ENCODE peak calls at places on chromosomes 5 and 9, in nine cellular contexts. One of them, this sample, is unnamed.

GRCh38 chr9:137417161-137418021 is 5.6 kb downstream of the EXD3 start:
- DNase-seq in IMR-90: no peak
- DNase-seq in ovary: no peak
- DNase-seq in HCT116: no peak
- DNase-seq in heart left ventricle: peak
- DNase-seq in Peyer's patch: no peak
- DNase-seq in GM12891: no peak
- DNase-seq in breast epithelium: no peak
- DNase-seq in K562: no peak
- DNase-seq in this sample: no peak

GRCh38 chr5:80207832-80208231 is 48.0 kb downstream of the SERINC5 start:
- DNase-seq in HCT116: no peak
- DNase-seq in breast epithelium: no peak
- DNase-seq in Peyer's patch: no peak
- DNase-seq in GM12891: no peak
- DNase-seq in heart left ventricle: no peak
- DNase-seq in K562: no peak
- DNase-seq in ovary: no peak
- DNase-seq in IMR-90: no peak
- DNase-seq in this sample: no peak

GRCh38 chr9:126157409-126157808 is 169.2 kb upstream of the MVB12B start:
- DNase-seq in breast epithelium: no peak
- DNase-seq in ovary: no peak
- DNase-seq in IMR-90: no peak
- DNase-seq in heart left ventricle: no peak
- DNase-seq in Peyer's patch: no peak
- DNase-seq in K562: no peak
- DNase-seq in HCT116: no peak
- DNase-seq in GM12891: no peak
- DNase-seq in this sample: no peak

GRCh38 chr9:13113751-13114150 is 165.7 kb downstream of the MPDZ start:
- DNase-seq in HCT116: no peak
- DNase-seq in Peyer's patch: no peak
- DNase-seq in ovary: no peak
- DNase-seq in IMR-90: peak
- DNase-seq in GM12891: no peak
- DNase-seq in K562: no peak
- DNase-seq in heart left ventricle: no peak
- DNase-seq in breast epithelium: no peak
- DNase-seq in this sample: no peak

GRCh38 chr5:139474815-139475791 is 4.3 kb downstream of the SMIM33 start:
- DNase-seq in GM12891: no peak
- DNase-seq in K562: peak
- DNase-seq in heart left ventricle: peak
- DNase-seq in HCT116: no peak
- DNase-seq in Peyer's patch: peak
- DNase-seq in IMR-90: peak
- DNase-seq in ovary: peak
- DNase-seq in breast epithelium: no peak
- DNase-seq in this sample: no peak

GRCh38 chr5:117209479-117209878 is 634.9 kb upstream of the SEMA6A start:
- DNase-seq in ovary: no peak
- DNase-seq in heart left ventricle: no peak
- DNase-seq in HCT116: no peak
- DNase-seq in breast epithelium: no peak
- DNase-seq in GM12891: no peak
- DNase-seq in Peyer's patch: no peak
- DNase-seq in IMR-90: no peak
- DNase-seq in K562: no peak
- DNase-seq in this sample: no peak

GRCh38 chr9:89625721-89626687 is 21.2 kb downstream of the GADD45G start:
- DNase-seq in HCT116: no peak
- DNase-seq in K562: no peak
- DNase-seq in ovary: no peak
- DNase-seq in breast epithelium: no peak
- DNase-seq in Peyer's patch: no peak
- DNase-seq in GM12891: no peak
- DNase-seq in heart left ventricle: no peak
- DNase-seq in IMR-90: no peak
- DNase-seq in this sample: no peak

GRCh38 chr5:16617272-16617973 is 626 bp upstream of the RETREG1 start:
- DNase-seq in HCT116: no peak
- DNase-seq in IMR-90: no peak
- DNase-seq in Peyer's patch: peak
- DNase-seq in K562: no peak
- DNase-seq in heart left ventricle: peak
- DNase-seq in breast epithelium: no peak
- DNase-seq in GM12891: no peak
- DNase-seq in ovary: no peak
- DNase-seq in this sample: no peak

GRCh38 chr9:76456202-76456926 is 2.6 kb upstream of the GCNT1 start:
- DNase-seq in ovary: no peak
- DNase-seq in IMR-90: peak
- DNase-seq in Peyer's patch: peak
- DNase-seq in HCT116: no peak
- DNase-seq in breast epithelium: no peak
- DNase-seq in K562: peak
- DNase-seq in heart left ventricle: no peak
- DNase-seq in GM12891: no peak
- DNase-seq in this sample: peak

GRCh38 chr5:96661841-96662724 is at the start of gene CAST:
- DNase-seq in GM12891: peak
- DNase-seq in HCT116: peak
- DNase-seq in heart left ventricle: peak
- DNase-seq in ovary: peak
- DNase-seq in K562: peak
- DNase-seq in IMR-90: peak
- DNase-seq in Peyer's patch: peak
- DNase-seq in breast epithelium: peak
- DNase-seq in this sample: peak

GRCh38 chr5:96664669-96665068 is 2.5 kb downstream of the CAST start:
- DNase-seq in IMR-90: no peak
- DNase-seq in breast epithelium: no peak
- DNase-seq in GM12891: no peak
- DNase-seq in Peyer's patch: no peak
- DNase-seq in heart left ventricle: no peak
- DNase-seq in K562: no peak
- DNase-seq in HCT116: no peak
- DNase-seq in ovary: no peak
- DNase-seq in this sample: no peak

GRCh38 chr5:96661101-96661840 is 905 bp upstream of the CAST start:
- DNase-seq in ovary: peak
- DNase-seq in Peyer's patch: peak
- DNase-seq in heart left ventricle: no peak
- DNase-seq in HCT116: no peak
- DNase-seq in IMR-90: peak
- DNase-seq in K562: no peak
- DNase-seq in GM12891: peak
- DNase-seq in breast epithelium: no peak
- DNase-seq in this sample: no peak

GRCh38 chr5:96663608-96664007 is 1.4 kb downstream of the CAST start:
- DNase-seq in heart left ventricle: no peak
- DNase-seq in IMR-90: no peak
- DNase-seq in Peyer's patch: no peak
- DNase-seq in HCT116: no peak
- DNase-seq in GM12891: no peak
- DNase-seq in K562: no peak
- DNase-seq in breast epithelium: no peak
- DNase-seq in ovary: peak
- DNase-seq in this sample: no peak

GRCh38 chr5:96662725-96663513 is 743 bp downstream of the CAST start:
- DNase-seq in breast epithelium: peak
- DNase-seq in IMR-90: peak
- DNase-seq in Peyer's patch: peak
- DNase-seq in GM12891: peak
- DNase-seq in HCT116: peak
- DNase-seq in heart left ventricle: peak
- DNase-seq in ovary: peak
- DNase-seq in K562: peak
- DNase-seq in this sample: peak
- TF ChIP-seq POLR2A in breast epithelium: peak
- TF ChIP-seq POLR2A in IMR-90: peak
- TF ChIP-seq POLR2A in Peyer's patch: peak
- TF ChIP-seq POLR2A in GM12891: no peak
- TF ChIP-seq POLR2A in HCT116: no peak
- TF ChIP-seq POLR2A in heart left ventricle: peak
- TF ChIP-seq POLR2A in ovary: peak
- TF ChIP-seq POLR2A in K562: no peak
- TF ChIP-seq POLR2A in this sample: peak

GRCh38 chr5:129094924-129095797 is 612 bp downstream of the ISOC1 start:
- DNase-seq in K562: peak
- DNase-seq in GM12891: peak
- DNase-seq in HCT116: no peak
- DNase-seq in breast epithelium: peak
- DNase-seq in Peyer's patch: peak
- DNase-seq in heart left ventricle: peak
- DNase-seq in IMR-90: peak
- DNase-seq in ovary: peak
- DNase-seq in this sample: peak
- TF ChIP-seq POLR2A in K562: no peak
- TF ChIP-seq POLR2A in GM12891: no peak
- TF ChIP-seq POLR2A in HCT116: no peak
- TF ChIP-seq POLR2A in breast epithelium: no peak
- TF ChIP-seq POLR2A in Peyer's patch: peak
- TF ChIP-seq POLR2A in heart left ventricle: no peak
- TF ChIP-seq POLR2A in IMR-90: no peak
- TF ChIP-seq POLR2A in ovary: no peak
- TF ChIP-seq POLR2A in this sample: no peak

GRCh38 chr5:181198106-181198685 is 6.8 kb downstream of the TRIM7 start:
- DNase-seq in Peyer's patch: no peak
- DNase-seq in GM12891: no peak
- DNase-seq in ovary: no peak
- DNase-seq in HCT116: no peak
- DNase-seq in breast epithelium: no peak
- DNase-seq in IMR-90: no peak
- DNase-seq in K562: no peak
- DNase-seq in heart left ventricle: no peak
- DNase-seq in this sample: no peak

GRCh38 chr5:181197326-181197951 is 7.6 kb downstream of the TRIM7 start:
- DNase-seq in HCT116: no peak
- DNase-seq in IMR-90: no peak
- DNase-seq in ovary: no peak
- DNase-seq in Peyer's patch: no peak
- DNase-seq in K562: no peak
- DNase-seq in GM12891: no peak
- DNase-seq in heart left ventricle: no peak
- DNase-seq in breast epithelium: no peak
- DNase-seq in this sample: no peak

GRCh38 chr5:181198905-181199519 is 6.0 kb downstream of the TRIM7 start:
- DNase-seq in K562: no peak
- DNase-seq in ovary: no peak
- DNase-seq in Peyer's patch: no peak
- DNase-seq in HCT116: no peak
- DNase-seq in heart left ventricle: no peak
- DNase-seq in breast epithelium: no peak
- DNase-seq in IMR-90: no peak
- DNase-seq in GM12891: no peak
- DNase-seq in this sample: no peak

GRCh38 chr5:181200816-181201215 is 4.2 kb downstream of the TRIM7 start:
- DNase-seq in ovary: no peak
- DNase-seq in GM12891: no peak
- DNase-seq in Peyer's patch: no peak
- DNase-seq in HCT116: no peak
- DNase-seq in IMR-90: no peak
- DNase-seq in heart left ventricle: no peak
- DNase-seq in K562: no peak
- DNase-seq in breast epithelium: no peak
- DNase-seq in this sample: no peak

GRCh38 chr5:181199881-181200282 is 5.1 kb downstream of the TRIM7 start:
- DNase-seq in ovary: no peak
- DNase-seq in GM12891: no peak
- DNase-seq in HCT116: no peak
- DNase-seq in Peyer's patch: no peak
- DNase-seq in breast epithelium: no peak
- DNase-seq in K562: no peak
- DNase-seq in heart left ventricle: no peak
- DNase-seq in IMR-90: no peak
- DNase-seq in this sample: no peak
- TF ChIP-seq POLR2A in ovary: no peak
- TF ChIP-seq POLR2A in GM12891: no peak
- TF ChIP-seq POLR2A in HCT116: no peak
- TF ChIP-seq POLR2A in Peyer's patch: no peak
- TF ChIP-seq POLR2A in breast epithelium: no peak
- TF ChIP-seq POLR2A in K562: no peak
- TF ChIP-seq POLR2A in heart left ventricle: no peak
- TF ChIP-seq POLR2A in IMR-90: no peak
- TF ChIP-seq POLR2A in this sample: no peak

GRCh38 chr5:150626853-150627276 is 13.6 kb upstream of the SYNPO start:
- DNase-seq in ovary: no peak
- DNase-seq in Peyer's patch: no peak
- DNase-seq in GM12891: no peak
- DNase-seq in IMR-90: no peak
- DNase-seq in HCT116: no peak
- DNase-seq in heart left ventricle: peak
- DNase-seq in K562: no peak
- DNase-seq in breast epithelium: no peak
- DNase-seq in this sample: no peak
- TF ChIP-seq POLR2A in ovary: no peak
- TF ChIP-seq POLR2A in Peyer's patch: no peak
- TF ChIP-seq POLR2A in GM12891: no peak
- TF ChIP-seq POLR2A in IMR-90: no peak
- TF ChIP-seq POLR2A in HCT116: no peak
- TF ChIP-seq POLR2A in heart left ventricle: no peak
- TF ChIP-seq POLR2A in K562: no peak
- TF ChIP-seq POLR2A in breast epithelium: no peak
- TF ChIP-seq POLR2A in this sample: no peak

DNA sequence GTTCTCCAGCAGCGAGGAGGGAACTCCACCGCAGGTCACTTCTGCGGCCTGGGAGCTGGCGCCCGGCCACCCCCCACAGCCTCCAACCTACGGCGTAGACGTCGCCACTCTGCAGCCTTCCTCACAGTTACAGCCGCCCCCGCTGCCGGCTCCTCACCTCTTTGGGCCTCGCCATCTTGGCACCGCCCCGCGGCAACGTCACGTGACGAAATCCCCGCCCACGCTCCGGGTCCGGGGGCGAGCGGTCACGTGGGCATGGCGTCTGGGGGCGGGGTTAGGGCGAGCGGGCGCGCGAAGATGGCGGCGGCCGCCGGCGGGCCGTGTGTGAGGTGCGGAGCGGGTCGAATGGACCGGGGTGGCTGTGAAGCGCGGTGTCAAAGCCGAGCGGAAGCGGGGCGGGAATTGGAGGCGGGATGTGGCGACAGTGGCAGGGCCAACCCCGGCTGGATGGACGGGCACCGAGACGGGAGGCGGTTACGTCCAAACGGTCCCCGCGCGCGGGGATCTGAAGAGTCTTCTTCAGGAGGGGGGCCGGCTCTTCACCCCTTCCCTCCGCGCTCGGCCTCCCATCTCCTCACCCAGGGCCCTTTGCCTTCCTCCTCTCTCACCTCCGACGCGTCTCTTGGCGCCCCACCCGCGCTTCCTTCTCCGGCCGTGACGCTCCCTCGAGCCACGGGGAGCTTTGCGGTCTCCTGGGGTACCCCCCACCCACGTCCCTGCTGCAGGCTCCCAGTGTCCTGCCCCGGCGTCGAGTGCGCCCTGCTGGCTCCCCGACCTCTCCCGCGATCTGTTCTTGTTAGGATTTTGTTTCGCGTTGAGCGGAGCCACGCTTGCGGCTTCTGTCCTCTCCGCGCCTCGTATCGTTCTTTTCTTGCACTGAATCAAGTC is at the start of the genes DOLK and NUP188:
- DNase-seq in HCT116: peak
- DNase-seq in breast epithelium: peak
- DNase-seq in heart left ventricle: peak
- DNase-seq in ovary: peak
- DNase-seq in K562: peak
- DNase-seq in IMR-90: peak
- DNase-seq in GM12891: peak
- DNase-seq in Peyer's patch: peak
- DNase-seq in this sample: peak
- TF ChIP-seq POLR2A in HCT116: peak
- TF ChIP-seq POLR2A in breast epithelium: peak
- TF ChIP-seq POLR2A in heart left ventricle: peak
- TF ChIP-seq POLR2A in ovary: peak
- TF ChIP-seq POLR2A in K562: peak
- TF ChIP-seq POLR2A in IMR-90: peak
- TF ChIP-seq POLR2A in GM12891: peak
- TF ChIP-seq POLR2A in Peyer's patch: peak
- TF ChIP-seq POLR2A in this sample: peak

This sample was measured in H54.